ENCODE peak calls at places on chromosomes 16 and 17, in ten cellular contexts. One of them, this sample, is unnamed.

GRCh38 chr16:354971-355441 is 2.5 kb upstream of the AXIN1 start:
- DNase-seq in NCI-H446 treated with DMSO at 0.1 percent for 48 hours: no peak
- DNase-seq in A549: no peak
- DNase-seq in effector memory CD8-positive, alpha-beta T cell: peak
- DNase-seq in upper lobe of right lung: no peak
- DNase-seq in omental fat pad: no peak
- DNase-seq in smooth muscle cell of the brain vasculature: no peak
- DNase-seq in dermis blood vessel endothelial cell: no peak
- DNase-seq in NCI-H1105 treated with DMSO at 0.1 percent for 48 hours: no peak
- DNase-seq in T1000: no peak
- DNase-seq in this sample: no peak

GRCh38 chr17:66747561-66748275 is 87.2 kb upstream of the CACNG5 start:
- DNase-seq in A549: no peak
- DNase-seq in dermis blood vessel endothelial cell: no peak
- DNase-seq in NCI-H1105 treated with DMSO at 0.1 percent for 48 hours: no peak
- DNase-seq in omental fat pad: no peak
- DNase-seq in T1000: no peak
- DNase-seq in smooth muscle cell of the brain vasculature: peak
- DNase-seq in upper lobe of right lung: no peak
- DNase-seq in NCI-H446 treated with DMSO at 0.1 percent for 48 hours: no peak
- DNase-seq in effector memory CD8-positive, alpha-beta T cell: no peak
- DNase-seq in this sample: no peak

GRCh38 chr16:85173981-85174751 is 61.9 kb upstream of the CIBAR2 start:
- DNase-seq in NCI-H1105 treated with DMSO at 0.1 percent for 48 hours: peak
- DNase-seq in dermis blood vessel endothelial cell: peak
- DNase-seq in A549: peak
- DNase-seq in omental fat pad: no peak
- DNase-seq in upper lobe of right lung: no peak
- DNase-seq in NCI-H446 treated with DMSO at 0.1 percent for 48 hours: peak
- DNase-seq in effector memory CD8-positive, alpha-beta T cell: no peak
- DNase-seq in smooth muscle cell of the brain vasculature: no peak
- DNase-seq in T1000: peak
- DNase-seq in this sample: peak

GRCh38 chr17:77253611-77254051 is 112.9 kb downstream of the SEC14L1 start:
- DNase-seq in T1000: no peak
- DNase-seq in NCI-H446 treated with DMSO at 0.1 percent for 48 hours: no peak
- DNase-seq in dermis blood vessel endothelial cell: peak
- DNase-seq in smooth muscle cell of the brain vasculature: no peak
- DNase-seq in A549: no peak
- DNase-seq in upper lobe of right lung: peak
- DNase-seq in omental fat pad: no peak
- DNase-seq in NCI-H1105 treated with DMSO at 0.1 percent for 48 hours: no peak
- DNase-seq in effector memory CD8-positive, alpha-beta T cell: no peak
- DNase-seq in this sample: no peak

GRCh38 chr16:81939164-81940067 is 71.9 kb downstream of the SDR42E1 start:
- DNase-seq in effector memory CD8-positive, alpha-beta T cell: no peak
- DNase-seq in omental fat pad: no peak
- DNase-seq in dermis blood vessel endothelial cell: peak
- DNase-seq in T1000: no peak
- DNase-seq in smooth muscle cell of the brain vasculature: no peak
- DNase-seq in upper lobe of right lung: no peak
- DNase-seq in NCI-H446 treated with DMSO at 0.1 percent for 48 hours: no peak
- DNase-seq in A549: no peak
- DNase-seq in NCI-H1105 treated with DMSO at 0.1 percent for 48 hours: peak
- DNase-seq in this sample: no peak

GRCh38 chr17:9968881-9969280 is 63.8 kb upstream of the RCVRN start:
- DNase-seq in upper lobe of right lung: no peak
- DNase-seq in NCI-H1105 treated with DMSO at 0.1 percent for 48 hours: no peak
- DNase-seq in smooth muscle cell of the brain vasculature: no peak
- DNase-seq in T1000: no peak
- DNase-seq in A549: no peak
- DNase-seq in NCI-H446 treated with DMSO at 0.1 percent for 48 hours: no peak
- DNase-seq in omental fat pad: no peak
- DNase-seq in dermis blood vessel endothelial cell: no peak
- DNase-seq in effector memory CD8-positive, alpha-beta T cell: no peak
- DNase-seq in this sample: no peak

GRCh38 chr16:66856184-66856730 is 12.0 kb downstream of the CA7 start:
- DNase-seq in smooth muscle cell of the brain vasculature: no peak
- DNase-seq in T1000: no peak
- DNase-seq in omental fat pad: no peak
- DNase-seq in NCI-H1105 treated with DMSO at 0.1 percent for 48 hours: no peak
- DNase-seq in effector memory CD8-positive, alpha-beta T cell: no peak
- DNase-seq in A549: no peak
- DNase-seq in dermis blood vessel endothelial cell: no peak
- DNase-seq in upper lobe of right lung: no peak
- DNase-seq in NCI-H446 treated with DMSO at 0.1 percent for 48 hours: no peak
- DNase-seq in this sample: no peak

GRCh38 chr16:88781140-88782077 is 3.6 kb downstream of the PIEZO1 start:
- DNase-seq in A549: no peak
- DNase-seq in dermis blood vessel endothelial cell: no peak
- DNase-seq in omental fat pad: no peak
- DNase-seq in T1000: no peak
- DNase-seq in NCI-H446 treated with DMSO at 0.1 percent for 48 hours: no peak
- DNase-seq in upper lobe of right lung: peak
- DNase-seq in smooth muscle cell of the brain vasculature: no peak
- DNase-seq in NCI-H1105 treated with DMSO at 0.1 percent for 48 hours: no peak
- DNase-seq in effector memory CD8-positive, alpha-beta T cell: peak
- DNase-seq in this sample: no peak

GRCh38 chr17:13500947-13501346 is 100.8 kb downstream of the HS3ST3A1 start:
- DNase-seq in upper lobe of right lung: no peak
- DNase-seq in dermis blood vessel endothelial cell: no peak
- DNase-seq in NCI-H446 treated with DMSO at 0.1 percent for 48 hours: no peak
- DNase-seq in effector memory CD8-positive, alpha-beta T cell: no peak
- DNase-seq in NCI-H1105 treated with DMSO at 0.1 percent for 48 hours: no peak
- DNase-seq in A549: no peak
- DNase-seq in smooth muscle cell of the brain vasculature: no peak
- DNase-seq in omental fat pad: no peak
- DNase-seq in T1000: no peak
- DNase-seq in this sample: no peak

GRCh38 chr16:31135535-31136286 is at the start of gene PRSS8:
- DNase-seq in smooth muscle cell of the brain vasculature: no peak
- DNase-seq in effector memory CD8-positive, alpha-beta T cell: no peak
- DNase-seq in dermis blood vessel endothelial cell: no peak
- DNase-seq in T1000: no peak
- DNase-seq in omental fat pad: no peak
- DNase-seq in upper lobe of right lung: peak
- DNase-seq in NCI-H446 treated with DMSO at 0.1 percent for 48 hours: no peak
- DNase-seq in A549: no peak
- DNase-seq in NCI-H1105 treated with DMSO at 0.1 percent for 48 hours: no peak
- DNase-seq in this sample: no peak

GRCh38 chr17:63823659-63824331 is 3.4 kb upstream of the PSMC5 start:
- DNase-seq in NCI-H446 treated with DMSO at 0.1 percent for 48 hours: no peak
- DNase-seq in omental fat pad: no peak
- DNase-seq in upper lobe of right lung: no peak
- DNase-seq in A549: no peak
- DNase-seq in NCI-H1105 treated with DMSO at 0.1 percent for 48 hours: no peak
- DNase-seq in T1000: no peak
- DNase-seq in smooth muscle cell of the brain vasculature: no peak
- DNase-seq in effector memory CD8-positive, alpha-beta T cell: no peak
- DNase-seq in dermis blood vessel endothelial cell: no peak
- DNase-seq in this sample: no peak

GRCh38 chr16:17520567-17520966 is 49.8 kb upstream of the XYLT1 start:
- DNase-seq in T1000: no peak
- DNase-seq in smooth muscle cell of the brain vasculature: no peak
- DNase-seq in effector memory CD8-positive, alpha-beta T cell: no peak
- DNase-seq in NCI-H446 treated with DMSO at 0.1 percent for 48 hours: no peak
- DNase-seq in NCI-H1105 treated with DMSO at 0.1 percent for 48 hours: no peak
- DNase-seq in upper lobe of right lung: no peak
- DNase-seq in omental fat pad: no peak
- DNase-seq in dermis blood vessel endothelial cell: no peak
- DNase-seq in A549: no peak
- DNase-seq in this sample: no peak

GRCh38 chr16:49281843-49282642 is 405 bp upstream of the CBLN1 start:
- DNase-seq in smooth muscle cell of the brain vasculature: no peak
- DNase-seq in effector memory CD8-positive, alpha-beta T cell: no peak
- DNase-seq in omental fat pad: no peak
- DNase-seq in upper lobe of right lung: peak
- DNase-seq in A549: peak
- DNase-seq in NCI-H1105 treated with DMSO at 0.1 percent for 48 hours: peak
- DNase-seq in dermis blood vessel endothelial cell: peak
- DNase-seq in NCI-H446 treated with DMSO at 0.1 percent for 48 hours: peak
- DNase-seq in T1000: no peak
- DNase-seq in this sample: peak

GRCh38 chr17:83057793-83058477 is 21.5 kb upstream of the METRNL start:
- DNase-seq in NCI-H1105 treated with DMSO at 0.1 percent for 48 hours: no peak
- DNase-seq in omental fat pad: no peak
- DNase-seq in upper lobe of right lung: peak
- DNase-seq in smooth muscle cell of the brain vasculature: no peak
- DNase-seq in A549: no peak
- DNase-seq in T1000: no peak
- DNase-seq in dermis blood vessel endothelial cell: no peak
- DNase-seq in NCI-H446 treated with DMSO at 0.1 percent for 48 hours: no peak
- DNase-seq in effector memory CD8-positive, alpha-beta T cell: no peak
- DNase-seq in this sample: no peak

GRCh38 chr17:3913531-3914318 is 2.5 kb downstream of the P2RX1 start:
- DNase-seq in NCI-H446 treated with DMSO at 0.1 percent for 48 hours: peak
- DNase-seq in NCI-H1105 treated with DMSO at 0.1 percent for 48 hours: peak
- DNase-seq in upper lobe of right lung: peak
- DNase-seq in omental fat pad: peak
- DNase-seq in smooth muscle cell of the brain vasculature: no peak
- DNase-seq in T1000: peak
- DNase-seq in A549: peak
- DNase-seq in dermis blood vessel endothelial cell: peak
- DNase-seq in effector memory CD8-positive, alpha-beta T cell: peak
- DNase-seq in this sample: peak

GRCh38 chr16:85237817-85238216 is 125.5 kb upstream of the CIBAR2 start:
- DNase-seq in dermis blood vessel endothelial cell: no peak
- DNase-seq in omental fat pad: no peak
- DNase-seq in NCI-H446 treated with DMSO at 0.1 percent for 48 hours: no peak
- DNase-seq in upper lobe of right lung: no peak
- DNase-seq in effector memory CD8-positive, alpha-beta T cell: no peak
- DNase-seq in NCI-H1105 treated with DMSO at 0.1 percent for 48 hours: no peak
- DNase-seq in A549: no peak
- DNase-seq in T1000: no peak
- DNase-seq in smooth muscle cell of the brain vasculature: no peak
- DNase-seq in this sample: no peak